ENCODE peak calls at places on chromosome 9, in eight cellular contexts. One of them, this sample, is unnamed.

GRCh38 chr9:16689352-16689938 is 181.0 kb downstream of the BNC2 start:
- DNase-seq in neural crest cell: no peak
- DNase-seq in left cardiac atrium: peak; percentile 61
- DNase-seq in activated effector memory CD4-positive, alpha-beta T cell treated with Interleukin-2 at 50 U/mL for 16 hours: no peak
- DNase-seq in SJSA1: peak; percentile 46
- DNase-seq in stimulated activated CD4-positive, alpha-beta T cell treated with anti-CD3 and anti-CD28 coated beads, Interleukin-1b, Interleukin-23, amount 100 ng/mL, for 1 hour: no peak
- DNase-seq in activated T-helper 1 cell treated with Interleukin-2 at 50 U/mL for 16 hours: no peak
- DNase-seq in HTR-8/SVneo: no peak
- DNase-seq in this sample: no peak

GRCh38 chr9:131578778-131579504 is 33.6 kb downstream of the PRRT1B start:
- DNase-seq in neural crest cell: no peak
- DNase-seq in left cardiac atrium: no peak
- DNase-seq in activated effector memory CD4-positive, alpha-beta T cell treated with Interleukin-2 at 50 U/mL for 16 hours: peak; percentile 43
- DNase-seq in SJSA1: no peak
- DNase-seq in stimulated activated CD4-positive, alpha-beta T cell treated with anti-CD3 and anti-CD28 coated beads, Interleukin-1b, Interleukin-23, amount 100 ng/mL, for 1 hour: peak; percentile 12
- DNase-seq in activated T-helper 1 cell treated with Interleukin-2 at 50 U/mL for 16 hours: peak; percentile 27
- DNase-seq in HTR-8/SVneo: no peak
- DNase-seq in this sample: no peak

GRCh38 chr9:133247632-133248031 is 27.4 kb downstream of the ABO start:
- DNase-seq in neural crest cell: no peak
- DNase-seq in left cardiac atrium: no peak
- DNase-seq in activated effector memory CD4-positive, alpha-beta T cell treated with Interleukin-2 at 50 U/mL for 16 hours: no peak
- DNase-seq in SJSA1: no peak
- DNase-seq in stimulated activated CD4-positive, alpha-beta T cell treated with anti-CD3 and anti-CD28 coated beads, Interleukin-1b, Interleukin-23, amount 100 ng/mL, for 1 hour: no peak
- DNase-seq in activated T-helper 1 cell treated with Interleukin-2 at 50 U/mL for 16 hours: no peak
- DNase-seq in HTR-8/SVneo: no peak
- DNase-seq in this sample: no peak

GRCh38 chr9:3906437-3907213 is 380.8 kb upstream of the RFX3 start:
- DNase-seq in neural crest cell: no peak
- DNase-seq in left cardiac atrium: peak; percentile 18
- DNase-seq in activated effector memory CD4-positive, alpha-beta T cell treated with Interleukin-2 at 50 U/mL for 16 hours: no peak
- DNase-seq in SJSA1: peak; percentile 56
- DNase-seq in stimulated activated CD4-positive, alpha-beta T cell treated with anti-CD3 and anti-CD28 coated beads, Interleukin-1b, Interleukin-23, amount 100 ng/mL, for 1 hour: no peak
- DNase-seq in activated T-helper 1 cell treated with Interleukin-2 at 50 U/mL for 16 hours: no peak
- DNase-seq in HTR-8/SVneo: peak; percentile 84
- DNase-seq in this sample: no peak

GRCh38 chr9:8832956-8833355 is 1033.4 kb upstream of the DMAC1 start:
- DNase-seq in neural crest cell: no peak
- DNase-seq in left cardiac atrium: no peak
- DNase-seq in activated effector memory CD4-positive, alpha-beta T cell treated with Interleukin-2 at 50 U/mL for 16 hours: no peak
- DNase-seq in SJSA1: no peak
- DNase-seq in stimulated activated CD4-positive, alpha-beta T cell treated with anti-CD3 and anti-CD28 coated beads, Interleukin-1b, Interleukin-23, amount 100 ng/mL, for 1 hour: no peak
- DNase-seq in activated T-helper 1 cell treated with Interleukin-2 at 50 U/mL for 16 hours: no peak
- DNase-seq in HTR-8/SVneo: no peak
- DNase-seq in this sample: no peak

GRCh38 chr9:72383978-72384709 is 19.1 kb upstream of the ZFAND5 start:
- DNase-seq in neural crest cell: no peak
- DNase-seq in left cardiac atrium: no peak
- DNase-seq in activated effector memory CD4-positive, alpha-beta T cell treated with Interleukin-2 at 50 U/mL for 16 hours: no peak
- DNase-seq in SJSA1: no peak
- DNase-seq in stimulated activated CD4-positive, alpha-beta T cell treated with anti-CD3 and anti-CD28 coated beads, Interleukin-1b, Interleukin-23, amount 100 ng/mL, for 1 hour: no peak
- DNase-seq in activated T-helper 1 cell treated with Interleukin-2 at 50 U/mL for 16 hours: no peak
- DNase-seq in HTR-8/SVneo: peak; percentile 53
- DNase-seq in this sample: no peak

GRCh38 chr9:80873861-80874260 is 815.5 kb downstream of the TLE1 start:
- DNase-seq in neural crest cell: no peak
- DNase-seq in left cardiac atrium: no peak
- DNase-seq in activated effector memory CD4-positive, alpha-beta T cell treated with Interleukin-2 at 50 U/mL for 16 hours: no peak
- DNase-seq in SJSA1: no peak
- DNase-seq in stimulated activated CD4-positive, alpha-beta T cell treated with anti-CD3 and anti-CD28 coated beads, Interleukin-1b, Interleukin-23, amount 100 ng/mL, for 1 hour: no peak
- DNase-seq in activated T-helper 1 cell treated with Interleukin-2 at 50 U/mL for 16 hours: no peak
- DNase-seq in HTR-8/SVneo: no peak
- DNase-seq in this sample: no peak

GRCh38 chr9:742914-743594 is 98.4 kb upstream of the DMRT1 start:
- DNase-seq in neural crest cell: no peak
- DNase-seq in left cardiac atrium: no peak
- DNase-seq in activated effector memory CD4-positive, alpha-beta T cell treated with Interleukin-2 at 50 U/mL for 16 hours: no peak
- DNase-seq in SJSA1: no peak
- DNase-seq in stimulated activated CD4-positive, alpha-beta T cell treated with anti-CD3 and anti-CD28 coated beads, Interleukin-1b, Interleukin-23, amount 100 ng/mL, for 1 hour: no peak
- DNase-seq in activated T-helper 1 cell treated with Interleukin-2 at 50 U/mL for 16 hours: no peak
- DNase-seq in HTR-8/SVneo: no peak
- DNase-seq in this sample: no peak

GRCh38 chr9:109010676-109011655 is 2.3 kb downstream of the CTNNAL1 start:
- DNase-seq in neural crest cell: no peak
- DNase-seq in left cardiac atrium: no peak
- DNase-seq in activated effector memory CD4-positive, alpha-beta T cell treated with Interleukin-2 at 50 U/mL for 16 hours: peak; percentile 13
- DNase-seq in SJSA1: peak; percentile 67
- DNase-seq in stimulated activated CD4-positive, alpha-beta T cell treated with anti-CD3 and anti-CD28 coated beads, Interleukin-1b, Interleukin-23, amount 100 ng/mL, for 1 hour: peak; percentile 25
- DNase-seq in activated T-helper 1 cell treated with Interleukin-2 at 50 U/mL for 16 hours: no peak
- DNase-seq in HTR-8/SVneo: peak; percentile 28
- DNase-seq in this sample: no peak

GRCh38 chr9:105425817-105426433 is 21.9 kb upstream of the FSD1L start:
- DNase-seq in neural crest cell: no peak
- DNase-seq in left cardiac atrium: no peak
- DNase-seq in activated effector memory CD4-positive, alpha-beta T cell treated with Interleukin-2 at 50 U/mL for 16 hours: no peak
- DNase-seq in SJSA1: no peak
- DNase-seq in stimulated activated CD4-positive, alpha-beta T cell treated with anti-CD3 and anti-CD28 coated beads, Interleukin-1b, Interleukin-23, amount 100 ng/mL, for 1 hour: no peak
- DNase-seq in activated T-helper 1 cell treated with Interleukin-2 at 50 U/mL for 16 hours: no peak
- DNase-seq in HTR-8/SVneo: peak; percentile 35
- DNase-seq in this sample: no peak

GRCh38 chr9:137648396-137648795 is 29.6 kb downstream of the EHMT1 start:
- DNase-seq in neural crest cell: no peak
- DNase-seq in left cardiac atrium: no peak
- DNase-seq in activated effector memory CD4-positive, alpha-beta T cell treated with Interleukin-2 at 50 U/mL for 16 hours: no peak
- DNase-seq in SJSA1: no peak
- DNase-seq in stimulated activated CD4-positive, alpha-beta T cell treated with anti-CD3 and anti-CD28 coated beads, Interleukin-1b, Interleukin-23, amount 100 ng/mL, for 1 hour: no peak
- DNase-seq in activated T-helper 1 cell treated with Interleukin-2 at 50 U/mL for 16 hours: no peak
- DNase-seq in HTR-8/SVneo: no peak
- DNase-seq in this sample: no peak

GRCh38 chr9:109458453-109459211 is 39.5 kb downstream of the PTPN3 start:
- DNase-seq in neural crest cell: no peak
- DNase-seq in left cardiac atrium: no peak
- DNase-seq in activated effector memory CD4-positive, alpha-beta T cell treated with Interleukin-2 at 50 U/mL for 16 hours: no peak
- DNase-seq in SJSA1: no peak
- DNase-seq in stimulated activated CD4-positive, alpha-beta T cell treated with anti-CD3 and anti-CD28 coated beads, Interleukin-1b, Interleukin-23, amount 100 ng/mL, for 1 hour: no peak
- DNase-seq in activated T-helper 1 cell treated with Interleukin-2 at 50 U/mL for 16 hours: no peak
- DNase-seq in HTR-8/SVneo: no peak
- DNase-seq in this sample: no peak

GRCh38 chr9:37209431-37210386 is 89.3 kb downstream of the ZCCHC7 start:
- DNase-seq in neural crest cell: no peak
- DNase-seq in left cardiac atrium: no peak
- DNase-seq in activated effector memory CD4-positive, alpha-beta T cell treated with Interleukin-2 at 50 U/mL for 16 hours: no peak
- DNase-seq in SJSA1: no peak
- DNase-seq in stimulated activated CD4-positive, alpha-beta T cell treated with anti-CD3 and anti-CD28 coated beads, Interleukin-1b, Interleukin-23, amount 100 ng/mL, for 1 hour: no peak
- DNase-seq in activated T-helper 1 cell treated with Interleukin-2 at 50 U/mL for 16 hours: no peak
- DNase-seq in HTR-8/SVneo: no peak
- DNase-seq in this sample: no peak

GRCh38 chr9:70065572-70065971 is 21.9 kb downstream of the MAMDC2 start:
- DNase-seq in neural crest cell: no peak
- DNase-seq in left cardiac atrium: no peak
- DNase-seq in activated effector memory CD4-positive, alpha-beta T cell treated with Interleukin-2 at 50 U/mL for 16 hours: no peak
- DNase-seq in SJSA1: no peak
- DNase-seq in stimulated activated CD4-positive, alpha-beta T cell treated with anti-CD3 and anti-CD28 coated beads, Interleukin-1b, Interleukin-23, amount 100 ng/mL, for 1 hour: no peak
- DNase-seq in activated T-helper 1 cell treated with Interleukin-2 at 50 U/mL for 16 hours: no peak
- DNase-seq in HTR-8/SVneo: no peak
- DNase-seq in this sample: no peak

GRCh38 chr9:129394011-129394919 is 216.2 kb upstream of the IER5L start:
- DNase-seq in neural crest cell: no peak
- DNase-seq in left cardiac atrium: peak; percentile 12
- DNase-seq in activated effector memory CD4-positive, alpha-beta T cell treated with Interleukin-2 at 50 U/mL for 16 hours: no peak
- DNase-seq in SJSA1: no peak
- DNase-seq in stimulated activated CD4-positive, alpha-beta T cell treated with anti-CD3 and anti-CD28 coated beads, Interleukin-1b, Interleukin-23, amount 100 ng/mL, for 1 hour: no peak
- DNase-seq in activated T-helper 1 cell treated with Interleukin-2 at 50 U/mL for 16 hours: no peak
- DNase-seq in HTR-8/SVneo: no peak
- DNase-seq in this sample: no peak

GRCh38 chr9:20479419-20480155 is 142.7 kb downstream of the MLLT3 start:
- DNase-seq in neural crest cell: no peak
- DNase-seq in left cardiac atrium: no peak
- DNase-seq in activated effector memory CD4-positive, alpha-beta T cell treated with Interleukin-2 at 50 U/mL for 16 hours: no peak
- DNase-seq in SJSA1: no peak
- DNase-seq in stimulated activated CD4-positive, alpha-beta T cell treated with anti-CD3 and anti-CD28 coated beads, Interleukin-1b, Interleukin-23, amount 100 ng/mL, for 1 hour: no peak
- DNase-seq in activated T-helper 1 cell treated with Interleukin-2 at 50 U/mL for 16 hours: no peak
- DNase-seq in HTR-8/SVneo: no peak
- DNase-seq in this sample: no peak

GRCh38 chr9:106920701-106921283 is 57.8 kb downstream of the ZNF462 start:
- DNase-seq in neural crest cell: peak; percentile 12
- DNase-seq in left cardiac atrium: peak; percentile 50
- DNase-seq in activated effector memory CD4-positive, alpha-beta T cell treated with Interleukin-2 at 50 U/mL for 16 hours: no peak
- DNase-seq in SJSA1: no peak
- DNase-seq in stimulated activated CD4-positive, alpha-beta T cell treated with anti-CD3 and anti-CD28 coated beads, Interleukin-1b, Interleukin-23, amount 100 ng/mL, for 1 hour: no peak
- DNase-seq in activated T-helper 1 cell treated with Interleukin-2 at 50 U/mL for 16 hours: no peak
- DNase-seq in HTR-8/SVneo: no peak
- DNase-seq in this sample: no peak

GRCh38 chr9:93096131-93096802 is at the start of gene CARD19:
- DNase-seq in neural crest cell: no peak
- DNase-seq in left cardiac atrium: peak; percentile 64
- DNase-seq in activated effector memory CD4-positive, alpha-beta T cell treated with Interleukin-2 at 50 U/mL for 16 hours: peak; percentile 48
- DNase-seq in SJSA1: no peak
- DNase-seq in stimulated activated CD4-positive, alpha-beta T cell treated with anti-CD3 and anti-CD28 coated beads, Interleukin-1b, Interleukin-23, amount 100 ng/mL, for 1 hour: no peak
- DNase-seq in activated T-helper 1 cell treated with Interleukin-2 at 50 U/mL for 16 hours: peak; percentile 50
- DNase-seq in HTR-8/SVneo: no peak
- DNase-seq in this sample: peak; percentile 77

This sample was measured in lower lobe of right lung.